ENCODE peak calls at places on chromosomes 13 and 19, in six cellular contexts. One of them, this sample, is unnamed.

GRCh38 chr13:97879646-97880297 is 73.7 kb upstream of the IPO5 start:
- DNase-seq in esophagus squamous epithelium: no peak
- DNase-seq in HCT116: peak
- DNase-seq in thyroid gland: no peak
- DNase-seq in breast epithelium: no peak
- DNase-seq in GM12892: no peak
- DNase-seq in this sample: peak

GRCh38 chr13:23725922-23726321 is 155.7 kb downstream of the TNFRSF19 start:
- DNase-seq in esophagus squamous epithelium: no peak
- DNase-seq in HCT116: no peak
- DNase-seq in thyroid gland: no peak
- DNase-seq in breast epithelium: no peak
- DNase-seq in GM12892: no peak
- DNase-seq in this sample: no peak

GRCh38 chr13:80408270-80408669 is 67.3 kb upstream of the SPRY2 start:
- DNase-seq in esophagus squamous epithelium: no peak
- DNase-seq in HCT116: no peak
- DNase-seq in thyroid gland: no peak
- DNase-seq in breast epithelium: no peak
- DNase-seq in GM12892: no peak
- DNase-seq in this sample: no peak

GRCh38 chr13:39777527-39778061 is 122.1 kb downstream of the COG6 start:
- DNase-seq in esophagus squamous epithelium: no peak
- DNase-seq in HCT116: peak
- DNase-seq in thyroid gland: no peak
- DNase-seq in breast epithelium: no peak
- DNase-seq in GM12892: no peak
- DNase-seq in this sample: peak

GRCh38 chr19:32233091-32233490 is 112.3 kb upstream of the ZNF507 start:
- DNase-seq in esophagus squamous epithelium: no peak
- DNase-seq in HCT116: no peak
- DNase-seq in thyroid gland: no peak
- DNase-seq in breast epithelium: no peak
- DNase-seq in GM12892: no peak
- DNase-seq in this sample: no peak

GRCh38 chr13:109271991-109272454 is 514.4 kb downstream of the IRS2 start:
- DNase-seq in esophagus squamous epithelium: no peak
- DNase-seq in HCT116: peak
- DNase-seq in thyroid gland: no peak
- DNase-seq in breast epithelium: no peak
- DNase-seq in GM12892: no peak
- DNase-seq in this sample: no peak

GRCh38 chr13:51782026-51782710 is 21.8 kb downstream of the DHRS12 start:
- DNase-seq in esophagus squamous epithelium: no peak
- DNase-seq in HCT116: no peak
- DNase-seq in thyroid gland: no peak
- DNase-seq in breast epithelium: no peak
- DNase-seq in GM12892: no peak
- DNase-seq in this sample: no peak

GRCh38 chr13:26965976-26966375 is 205.4 kb upstream of the GPR12 start:
- DNase-seq in esophagus squamous epithelium: no peak
- DNase-seq in HCT116: no peak
- DNase-seq in thyroid gland: no peak
- DNase-seq in breast epithelium: no peak
- DNase-seq in GM12892: no peak
- DNase-seq in this sample: no peak

GRCh38 chr13:35469781-35470380 is 6.6 kb downstream of the MAB21L1 start:
- DNase-seq in esophagus squamous epithelium: no peak
- DNase-seq in HCT116: no peak
- DNase-seq in thyroid gland: no peak
- DNase-seq in breast epithelium: no peak
- DNase-seq in GM12892: no peak
- DNase-seq in this sample: no peak

GRCh38 chr19:47068246-47068645 is 19.8 kb upstream of the TMEM160 start:
- DNase-seq in esophagus squamous epithelium: no peak
- DNase-seq in HCT116: no peak
- DNase-seq in thyroid gland: no peak
- DNase-seq in breast epithelium: no peak
- DNase-seq in GM12892: no peak
- DNase-seq in this sample: no peak

GRCh38 chr13:41520699-41521630 is 63.6 kb downstream of the RGCC start:
- DNase-seq in esophagus squamous epithelium: no peak
- DNase-seq in HCT116: no peak
- DNase-seq in thyroid gland: no peak
- DNase-seq in breast epithelium: no peak
- DNase-seq in GM12892: no peak
- DNase-seq in this sample: no peak

GRCh38 chr13:40480915-40481525 is 185.4 kb downstream of the FOXO1 start:
- DNase-seq in esophagus squamous epithelium: no peak
- DNase-seq in HCT116: no peak
- DNase-seq in thyroid gland: no peak
- DNase-seq in breast epithelium: no peak
- DNase-seq in GM12892: no peak
- DNase-seq in this sample: no peak

GRCh38 chr13:39498471-39499114 is 104.4 kb downstream of the LHFPL6 start:
- DNase-seq in esophagus squamous epithelium: no peak
- DNase-seq in HCT116: no peak
- DNase-seq in thyroid gland: no peak
- DNase-seq in breast epithelium: no peak
- DNase-seq in GM12892: no peak
- DNase-seq in this sample: no peak

GRCh38 chr13:46992383-46992952 is 95.6 kb upstream of the HTR2A start:
- DNase-seq in esophagus squamous epithelium: no peak
- DNase-seq in HCT116: peak
- DNase-seq in thyroid gland: no peak
- DNase-seq in breast epithelium: no peak
- DNase-seq in GM12892: no peak
- DNase-seq in this sample: no peak

GRCh38 chr19:49423278-49423984 is at the start of gene PTH2:
- DNase-seq in esophagus squamous epithelium: no peak
- DNase-seq in HCT116: no peak
- DNase-seq in thyroid gland: no peak
- DNase-seq in breast epithelium: no peak
- DNase-seq in GM12892: no peak
- DNase-seq in this sample: no peak

GRCh38 chr19:5590151-5590864 is 22.6 kb upstream of the TINCR start:
- DNase-seq in esophagus squamous epithelium: no peak
- DNase-seq in HCT116: no peak
- DNase-seq in thyroid gland: no peak
- DNase-seq in breast epithelium: no peak
- DNase-seq in GM12892: no peak
- DNase-seq in this sample: no peak

GRCh38 chr13:79628463-79628862 is 147.5 kb downstream of the NDFIP2 start:
- DNase-seq in esophagus squamous epithelium: no peak
- DNase-seq in HCT116: no peak
- DNase-seq in thyroid gland: no peak
- DNase-seq in breast epithelium: no peak
- DNase-seq in GM12892: no peak
- DNase-seq in this sample: no peak

GRCh38 chr19:29887498-29887897 is 54.5 kb upstream of the URI1 start:
- DNase-seq in esophagus squamous epithelium: no peak
- DNase-seq in HCT116: no peak
- DNase-seq in thyroid gland: no peak
- DNase-seq in breast epithelium: no peak
- DNase-seq in GM12892: no peak
- DNase-seq in this sample: no peak

GRCh38 chr13:100301418-100301817 is 212.5 kb downstream of the PCCA start:
- DNase-seq in esophagus squamous epithelium: no peak
- DNase-seq in HCT116: no peak
- DNase-seq in thyroid gland: peak
- DNase-seq in breast epithelium: no peak
- DNase-seq in GM12892: no peak
- DNase-seq in this sample: no peak

GRCh38 chr19:1441022-1441426 is 2.8 kb downstream of the RPS15 start:
- DNase-seq in esophagus squamous epithelium: no peak
- DNase-seq in HCT116: no peak
- DNase-seq in thyroid gland: no peak
- DNase-seq in breast epithelium: no peak
- DNase-seq in GM12892: no peak
- DNase-seq in this sample: no peak

GRCh38 chr19:1440418-1440801 is 2.2 kb downstream of the RPS15 start:
- DNase-seq in esophagus squamous epithelium: no peak
- DNase-seq in HCT116: no peak
- DNase-seq in thyroid gland: no peak
- DNase-seq in breast epithelium: no peak
- DNase-seq in GM12892: no peak
- DNase-seq in this sample: no peak

GRCh38 chr19:1438933-1439358 is 750 bp downstream of the RPS15 start:
- DNase-seq in esophagus squamous epithelium: no peak
- DNase-seq in HCT116: no peak
- DNase-seq in thyroid gland: no peak
- DNase-seq in breast epithelium: no peak
- DNase-seq in GM12892: no peak
- DNase-seq in this sample: no peak

GRCh38 chr19:1445185-1445931 is 4.6 kb upstream of the APC2 start:
- DNase-seq in esophagus squamous epithelium: no peak
- DNase-seq in HCT116: no peak
- DNase-seq in thyroid gland: peak
- DNase-seq in breast epithelium: no peak
- DNase-seq in GM12892: peak
- DNase-seq in this sample: peak

DNA sequence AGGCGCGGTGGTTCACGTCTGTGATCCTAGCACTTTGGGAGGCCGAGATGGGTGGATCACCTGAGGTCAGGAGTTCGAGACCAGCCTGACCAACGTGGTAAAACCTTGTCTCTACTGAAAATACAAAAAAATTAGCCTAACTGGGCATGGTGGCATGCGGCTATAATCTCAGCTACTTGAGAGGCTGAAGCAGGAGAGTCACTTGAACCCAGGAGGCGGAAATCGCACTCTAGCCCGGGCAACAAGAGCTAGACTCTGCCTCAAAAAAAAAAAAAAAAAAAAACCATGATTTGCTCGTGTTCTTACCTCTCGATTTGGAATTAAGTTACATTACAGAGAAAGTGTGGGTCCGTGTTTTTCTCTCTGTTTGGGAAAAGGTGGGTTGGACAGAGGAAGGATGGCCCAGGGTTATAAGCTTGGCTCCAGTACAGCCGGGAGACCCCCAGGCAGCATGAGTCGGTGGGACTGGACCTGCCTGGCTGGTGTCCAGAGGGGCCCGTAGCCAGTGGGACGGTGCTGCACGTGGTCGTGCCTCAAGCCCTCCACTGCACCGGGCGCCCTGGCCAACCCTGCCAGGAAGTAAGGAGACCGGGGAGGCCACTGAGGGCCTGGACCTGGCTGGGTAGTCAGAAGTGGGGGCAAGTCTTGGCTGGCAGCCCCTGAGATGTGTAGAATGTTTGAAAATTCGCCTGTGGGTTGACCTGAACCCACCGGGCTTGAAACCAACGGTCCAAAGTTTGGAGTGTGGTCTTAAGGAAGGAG is 3.7 kb downstream of the RPS15 start:
- DNase-seq in esophagus squamous epithelium: no peak
- DNase-seq in HCT116: no peak
- DNase-seq in thyroid gland: no peak
- DNase-seq in breast epithelium: no peak
- DNase-seq in GM12892: no peak
- DNase-seq in this sample: no peak
- TF ChIP-seq POLR2A in esophagus squamous epithelium: no peak
- TF ChIP-seq POLR2A in HCT116: no peak
- TF ChIP-seq POLR2A in thyroid gland: no peak
- TF ChIP-seq POLR2A in breast epithelium: no peak
- TF ChIP-seq POLR2A in GM12892: peak
- TF ChIP-seq POLR2A in this sample: no peak

GRCh38 chr13:28658796-28659610 is at the start of gene POMP:
- DNase-seq in esophagus squamous epithelium: peak
- DNase-seq in HCT116: peak
- DNase-seq in thyroid gland: peak
- DNase-seq in breast epithelium: peak
- DNase-seq in GM12892: peak
- DNase-seq in this sample: peak
- TF ChIP-seq POLR2A in esophagus squamous epithelium: no peak
- TF ChIP-seq POLR2A in HCT116: peak
- TF ChIP-seq POLR2A in thyroid gland: peak
- TF ChIP-seq POLR2A in breast epithelium: peak
- TF ChIP-seq POLR2A in GM12892: peak
- TF ChIP-seq POLR2A in this sample: peak

GRCh38 chr19:18208098-18208951 is 4.5 kb upstream of the RAB3A start:
- DNase-seq in esophagus squamous epithelium: no peak
- DNase-seq in HCT116: no peak
- DNase-seq in thyroid gland: no peak
- DNase-seq in breast epithelium: no peak
- DNase-seq in GM12892: no peak
- DNase-seq in this sample: no peak
- TF ChIP-seq POLR2A in esophagus squamous epithelium: no peak
- TF ChIP-seq POLR2A in HCT116: no peak
- TF ChIP-seq POLR2A in thyroid gland: no peak
- TF ChIP-seq POLR2A in breast epithelium: no peak
- TF ChIP-seq POLR2A in GM12892: no peak
- TF ChIP-seq POLR2A in this sample: no peak

GRCh38 chr19:50475101-50475568 is 1.2 kb upstream of the EMC10 start:
- DNase-seq in esophagus squamous epithelium: no peak
- DNase-seq in HCT116: no peak
- DNase-seq in thyroid gland: no peak
- DNase-seq in breast epithelium: no peak
- DNase-seq in GM12892: no peak
- DNase-seq in this sample: no peak

GRCh38 chr19:50475736-50476223 is 527 bp upstream of the EMC10 start:
- DNase-seq in esophagus squamous epithelium: no peak
- DNase-seq in HCT116: no peak
- DNase-seq in thyroid gland: no peak
- DNase-seq in breast epithelium: no peak
- DNase-seq in GM12892: no peak
- DNase-seq in this sample: no peak

GRCh38 chr19:50477751-50478515 is 1.3 kb upstream of the GARIN5A start:
- DNase-seq in esophagus squamous epithelium: no peak
- DNase-seq in HCT116: no peak
- DNase-seq in thyroid gland: no peak
- DNase-seq in breast epithelium: no peak
- DNase-seq in GM12892: no peak
- DNase-seq in this sample: no peak

GRCh38 chr19:50476943-50477264 is 256 bp upstream of the GARIN5A start:
- DNase-seq in esophagus squamous epithelium: no peak
- DNase-seq in HCT116: no peak
- DNase-seq in thyroid gland: no peak
- DNase-seq in breast epithelium: no peak
- DNase-seq in GM12892: no peak
- DNase-seq in this sample: no peak

DNA sequence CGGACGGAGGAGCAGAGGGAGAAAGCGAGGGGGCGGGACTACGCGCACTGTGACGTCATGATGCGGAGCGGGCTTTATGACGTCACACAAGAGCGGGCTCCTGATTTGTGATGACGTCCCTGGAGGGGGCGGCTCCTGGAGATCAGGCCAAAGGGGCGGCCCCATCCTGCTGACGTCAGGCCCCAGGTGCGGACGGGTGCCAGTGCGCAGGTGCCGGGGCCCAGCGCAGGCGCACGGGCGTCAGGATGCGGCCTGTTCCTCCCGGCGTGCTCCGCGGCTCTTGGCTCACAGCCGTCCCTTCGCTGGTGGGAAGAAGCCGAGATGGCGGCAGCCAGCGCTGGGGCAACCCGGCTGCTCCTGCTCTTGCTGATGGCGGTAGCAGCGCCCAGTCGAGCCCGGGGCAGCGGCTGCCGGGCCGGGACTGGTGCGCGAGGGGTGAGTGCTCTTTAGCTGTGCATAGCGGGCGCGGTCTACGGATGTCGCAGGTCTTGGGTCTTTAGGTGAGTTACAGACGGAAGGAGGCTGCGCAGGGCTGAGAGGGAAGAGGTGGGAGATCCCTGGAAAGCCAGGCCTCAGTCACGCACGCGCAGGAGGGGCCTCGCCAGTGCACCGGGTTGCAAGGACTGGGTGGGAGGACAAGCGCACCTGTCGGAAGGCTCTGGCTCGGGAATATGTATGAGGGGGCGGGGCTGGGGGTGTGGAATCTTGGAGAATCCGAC is at the start of the genes EMC10 and GARIN5A:
- DNase-seq in esophagus squamous epithelium: peak
- DNase-seq in HCT116: peak
- DNase-seq in thyroid gland: peak
- DNase-seq in breast epithelium: peak
- DNase-seq in GM12892: peak
- DNase-seq in this sample: peak
- TF ChIP-seq POLR2A in esophagus squamous epithelium: no peak
- TF ChIP-seq POLR2A in HCT116: peak
- TF ChIP-seq POLR2A in thyroid gland: peak
- TF ChIP-seq POLR2A in breast epithelium: no peak
- TF ChIP-seq POLR2A in GM12892: peak
- TF ChIP-seq POLR2A in this sample: peak

This sample was measured in H54.